ENCODE peak calls at places on chromosomes 1 and 21, in eight cellular contexts. One of them, this sample, is unnamed.

GRCh38 chr1:18240906-18241305 is 133.3 kb downstream of the IGSF21 start:
- DNase-seq in esophagus muscularis mucosa: no peak
- DNase-seq in ACHN: no peak
- DNase-seq in stimulated activated CD4-positive, alpha-beta T cell treated with anti-CD3 and anti-CD28 coated beads, Interleukin-4, amount 100 ng/mL, for 24 hours: no peak
- DNase-seq in caudate nucleus: no peak
- DNase-seq in heart left ventricle: no peak
- DNase-seq in SW480: no peak
- DNase-seq in stimulated activated CD8-positive, alpha-beta memory T cell treated with anti-CD3 and anti-CD28 coated beads, Interleukin-4, amount 100 ng/mL, for 1 hour: no peak
- DNase-seq in this sample: no peak

GRCh38 chr21:42646836-42647235 is 6.6 kb upstream of the PDE9A start:
- DNase-seq in ACHN: no peak
- DNase-seq in stimulated activated CD8-positive, alpha-beta memory T cell treated with anti-CD3 and anti-CD28 coated beads, Interleukin-4, amount 100 ng/mL, for 1 hour: no peak
- DNase-seq in heart left ventricle: peak; percentile 40
- DNase-seq in esophagus muscularis mucosa: no peak
- DNase-seq in caudate nucleus: no peak
- DNase-seq in stimulated activated CD4-positive, alpha-beta T cell treated with anti-CD3 and anti-CD28 coated beads, Interleukin-4, amount 100 ng/mL, for 24 hours: no peak
- DNase-seq in SW480: no peak
- DNase-seq in this sample: no peak

GRCh38 chr1:88847618-88848017 is 43.7 kb downstream of the GTF2B start:
- DNase-seq in stimulated activated CD4-positive, alpha-beta T cell treated with anti-CD3 and anti-CD28 coated beads, Interleukin-4, amount 100 ng/mL, for 24 hours: no peak
- DNase-seq in ACHN: no peak
- DNase-seq in SW480: no peak
- DNase-seq in caudate nucleus: no peak
- DNase-seq in heart left ventricle: no peak
- DNase-seq in stimulated activated CD8-positive, alpha-beta memory T cell treated with anti-CD3 and anti-CD28 coated beads, Interleukin-4, amount 100 ng/mL, for 1 hour: no peak
- DNase-seq in esophagus muscularis mucosa: no peak
- DNase-seq in this sample: no peak

GRCh38 chr1:41474490-41475271 is 9.8 kb downstream of the EDN2 start:
- DNase-seq in SW480: no peak
- DNase-seq in heart left ventricle: no peak
- DNase-seq in esophagus muscularis mucosa: no peak
- DNase-seq in stimulated activated CD4-positive, alpha-beta T cell treated with anti-CD3 and anti-CD28 coated beads, Interleukin-4, amount 100 ng/mL, for 24 hours: no peak
- DNase-seq in stimulated activated CD8-positive, alpha-beta memory T cell treated with anti-CD3 and anti-CD28 coated beads, Interleukin-4, amount 100 ng/mL, for 1 hour: no peak
- DNase-seq in ACHN: no peak
- DNase-seq in caudate nucleus: peak; percentile 59
- DNase-seq in this sample: no peak

GRCh38 chr1:30259631-30260030 is 463.8 kb downstream of the MATN1 start:
- DNase-seq in caudate nucleus: no peak
- DNase-seq in esophagus muscularis mucosa: no peak
- DNase-seq in SW480: no peak
- DNase-seq in stimulated activated CD4-positive, alpha-beta T cell treated with anti-CD3 and anti-CD28 coated beads, Interleukin-4, amount 100 ng/mL, for 24 hours: no peak
- DNase-seq in ACHN: no peak
- DNase-seq in stimulated activated CD8-positive, alpha-beta memory T cell treated with anti-CD3 and anti-CD28 coated beads, Interleukin-4, amount 100 ng/mL, for 1 hour: no peak
- DNase-seq in heart left ventricle: no peak
- DNase-seq in this sample: no peak

GRCh38 chr1:116288201-116288598 is 84.8 kb upstream of the ATP1A1 start:
- DNase-seq in esophagus muscularis mucosa: peak; percentile 78
- DNase-seq in SW480: no peak
- DNase-seq in caudate nucleus: no peak
- DNase-seq in stimulated activated CD8-positive, alpha-beta memory T cell treated with anti-CD3 and anti-CD28 coated beads, Interleukin-4, amount 100 ng/mL, for 1 hour: no peak
- DNase-seq in stimulated activated CD4-positive, alpha-beta T cell treated with anti-CD3 and anti-CD28 coated beads, Interleukin-4, amount 100 ng/mL, for 24 hours: no peak
- DNase-seq in heart left ventricle: no peak
- DNase-seq in ACHN: no peak
- DNase-seq in this sample: no peak

GRCh38 chr21:44432841-44433790 is 22.2 kb upstream of the LRRC3 start:
- DNase-seq in SW480: no peak
- DNase-seq in stimulated activated CD4-positive, alpha-beta T cell treated with anti-CD3 and anti-CD28 coated beads, Interleukin-4, amount 100 ng/mL, for 24 hours: no peak
- DNase-seq in caudate nucleus: no peak
- DNase-seq in stimulated activated CD8-positive, alpha-beta memory T cell treated with anti-CD3 and anti-CD28 coated beads, Interleukin-4, amount 100 ng/mL, for 1 hour: no peak
- DNase-seq in esophagus muscularis mucosa: no peak
- DNase-seq in ACHN: no peak
- DNase-seq in heart left ventricle: peak; percentile 51
- DNase-seq in this sample: no peak

GRCh38 chr1:45327644-45328515 is 1.2 kb downstream of the HPDL start:
- DNase-seq in caudate nucleus: no peak
- DNase-seq in SW480: peak; percentile 33
- DNase-seq in heart left ventricle: no peak
- DNase-seq in stimulated activated CD8-positive, alpha-beta memory T cell treated with anti-CD3 and anti-CD28 coated beads, Interleukin-4, amount 100 ng/mL, for 1 hour: no peak
- DNase-seq in esophagus muscularis mucosa: no peak
- DNase-seq in ACHN: no peak
- DNase-seq in stimulated activated CD4-positive, alpha-beta T cell treated with anti-CD3 and anti-CD28 coated beads, Interleukin-4, amount 100 ng/mL, for 24 hours: no peak
- DNase-seq in this sample: no peak

GRCh38 chr1:78673120-78673519 is 23.5 kb downstream of the IFI44 start:
- DNase-seq in ACHN: no peak
- DNase-seq in stimulated activated CD8-positive, alpha-beta memory T cell treated with anti-CD3 and anti-CD28 coated beads, Interleukin-4, amount 100 ng/mL, for 1 hour: no peak
- DNase-seq in heart left ventricle: no peak
- DNase-seq in stimulated activated CD4-positive, alpha-beta T cell treated with anti-CD3 and anti-CD28 coated beads, Interleukin-4, amount 100 ng/mL, for 24 hours: no peak
- DNase-seq in SW480: peak; percentile 4
- DNase-seq in esophagus muscularis mucosa: no peak
- DNase-seq in caudate nucleus: no peak
- DNase-seq in this sample: no peak

GRCh38 chr1:3377604-3378279 is 76.7 kb upstream of the ARHGEF16 start:
- DNase-seq in stimulated activated CD8-positive, alpha-beta memory T cell treated with anti-CD3 and anti-CD28 coated beads, Interleukin-4, amount 100 ng/mL, for 1 hour: no peak
- DNase-seq in esophagus muscularis mucosa: no peak
- DNase-seq in heart left ventricle: no peak
- DNase-seq in caudate nucleus: no peak
- DNase-seq in stimulated activated CD4-positive, alpha-beta T cell treated with anti-CD3 and anti-CD28 coated beads, Interleukin-4, amount 100 ng/mL, for 24 hours: no peak
- DNase-seq in SW480: no peak
- DNase-seq in ACHN: no peak
- DNase-seq in this sample: no peak

GRCh38 chr1:157153743-157154142 is 15.5 kb upstream of the ETV3 start:
- DNase-seq in stimulated activated CD4-positive, alpha-beta T cell treated with anti-CD3 and anti-CD28 coated beads, Interleukin-4, amount 100 ng/mL, for 24 hours: no peak
- DNase-seq in stimulated activated CD8-positive, alpha-beta memory T cell treated with anti-CD3 and anti-CD28 coated beads, Interleukin-4, amount 100 ng/mL, for 1 hour: no peak
- DNase-seq in ACHN: no peak
- DNase-seq in caudate nucleus: no peak
- DNase-seq in heart left ventricle: no peak
- DNase-seq in SW480: no peak
- DNase-seq in esophagus muscularis mucosa: no peak
- DNase-seq in this sample: no peak

GRCh38 chr21:41564871-41565281 is 56.9 kb upstream of the TMPRSS2 start:
- DNase-seq in caudate nucleus: no peak
- DNase-seq in stimulated activated CD8-positive, alpha-beta memory T cell treated with anti-CD3 and anti-CD28 coated beads, Interleukin-4, amount 100 ng/mL, for 1 hour: no peak
- DNase-seq in ACHN: no peak
- DNase-seq in stimulated activated CD4-positive, alpha-beta T cell treated with anti-CD3 and anti-CD28 coated beads, Interleukin-4, amount 100 ng/mL, for 24 hours: no peak
- DNase-seq in esophagus muscularis mucosa: no peak
- DNase-seq in heart left ventricle: no peak
- DNase-seq in SW480: no peak
- DNase-seq in this sample: peak; percentile 10

GRCh38 chr1:60559371-60559770 is 485.8 kb upstream of the C1orf87 start:
- DNase-seq in SW480: no peak
- DNase-seq in stimulated activated CD4-positive, alpha-beta T cell treated with anti-CD3 and anti-CD28 coated beads, Interleukin-4, amount 100 ng/mL, for 24 hours: no peak
- DNase-seq in ACHN: no peak
- DNase-seq in esophagus muscularis mucosa: no peak
- DNase-seq in stimulated activated CD8-positive, alpha-beta memory T cell treated with anti-CD3 and anti-CD28 coated beads, Interleukin-4, amount 100 ng/mL, for 1 hour: no peak
- DNase-seq in heart left ventricle: no peak
- DNase-seq in caudate nucleus: no peak
- DNase-seq in this sample: no peak

GRCh38 chr1:91754348-91754747 is 131.6 kb downstream of the TGFBR3 start:
- DNase-seq in ACHN: no peak
- DNase-seq in stimulated activated CD8-positive, alpha-beta memory T cell treated with anti-CD3 and anti-CD28 coated beads, Interleukin-4, amount 100 ng/mL, for 1 hour: no peak
- DNase-seq in caudate nucleus: peak; percentile 16
- DNase-seq in esophagus muscularis mucosa: no peak
- DNase-seq in stimulated activated CD4-positive, alpha-beta T cell treated with anti-CD3 and anti-CD28 coated beads, Interleukin-4, amount 100 ng/mL, for 24 hours: peak; percentile 73
- DNase-seq in SW480: no peak
- DNase-seq in heart left ventricle: no peak
- DNase-seq in this sample: peak; percentile 46

GRCh38 chr1:49111931-49112330 is 335.2 kb upstream of the BEND5 start:
- DNase-seq in stimulated activated CD4-positive, alpha-beta T cell treated with anti-CD3 and anti-CD28 coated beads, Interleukin-4, amount 100 ng/mL, for 24 hours: no peak
- DNase-seq in esophagus muscularis mucosa: no peak
- DNase-seq in stimulated activated CD8-positive, alpha-beta memory T cell treated with anti-CD3 and anti-CD28 coated beads, Interleukin-4, amount 100 ng/mL, for 1 hour: no peak
- DNase-seq in ACHN: no peak
- DNase-seq in SW480: no peak
- DNase-seq in caudate nucleus: no peak
- DNase-seq in heart left ventricle: no peak
- DNase-seq in this sample: no peak

GRCh38 chr1:3858231-3858981 is 1.1 kb downstream of the DFFB start:
- DNase-seq in SW480: peak; percentile 36
- DNase-seq in stimulated activated CD8-positive, alpha-beta memory T cell treated with anti-CD3 and anti-CD28 coated beads, Interleukin-4, amount 100 ng/mL, for 1 hour: no peak
- DNase-seq in stimulated activated CD4-positive, alpha-beta T cell treated with anti-CD3 and anti-CD28 coated beads, Interleukin-4, amount 100 ng/mL, for 24 hours: no peak
- DNase-seq in caudate nucleus: peak; percentile 42
- DNase-seq in esophagus muscularis mucosa: no peak
- DNase-seq in heart left ventricle: no peak
- DNase-seq in ACHN: peak; percentile 8
- DNase-seq in this sample: peak; percentile 17

GRCh38 chr1:6805004-6805416 is 19.8 kb downstream of the CAMTA1 start:
- DNase-seq in esophagus muscularis mucosa: no peak
- DNase-seq in ACHN: no peak
- DNase-seq in stimulated activated CD8-positive, alpha-beta memory T cell treated with anti-CD3 and anti-CD28 coated beads, Interleukin-4, amount 100 ng/mL, for 1 hour: no peak
- DNase-seq in heart left ventricle: no peak
- DNase-seq in SW480: peak; percentile 14
- DNase-seq in caudate nucleus: no peak
- DNase-seq in stimulated activated CD4-positive, alpha-beta T cell treated with anti-CD3 and anti-CD28 coated beads, Interleukin-4, amount 100 ng/mL, for 24 hours: no peak
- DNase-seq in this sample: no peak

GRCh38 chr1:15384301-15384901 is 25.3 kb upstream of the EFHD2 start:
- DNase-seq in stimulated activated CD4-positive, alpha-beta T cell treated with anti-CD3 and anti-CD28 coated beads, Interleukin-4, amount 100 ng/mL, for 24 hours: no peak
- DNase-seq in SW480: peak; percentile 66
- DNase-seq in heart left ventricle: no peak
- DNase-seq in stimulated activated CD8-positive, alpha-beta memory T cell treated with anti-CD3 and anti-CD28 coated beads, Interleukin-4, amount 100 ng/mL, for 1 hour: no peak
- DNase-seq in ACHN: no peak
- DNase-seq in caudate nucleus: peak; percentile 40
- DNase-seq in esophagus muscularis mucosa: no peak
- DNase-seq in this sample: no peak

GRCh38 chr1:39657402-39657801 is 14.5 kb downstream of the NT5C1A start:
- DNase-seq in esophagus muscularis mucosa: no peak
- DNase-seq in caudate nucleus: no peak
- DNase-seq in stimulated activated CD8-positive, alpha-beta memory T cell treated with anti-CD3 and anti-CD28 coated beads, Interleukin-4, amount 100 ng/mL, for 1 hour: no peak
- DNase-seq in heart left ventricle: no peak
- DNase-seq in SW480: no peak
- DNase-seq in stimulated activated CD4-positive, alpha-beta T cell treated with anti-CD3 and anti-CD28 coated beads, Interleukin-4, amount 100 ng/mL, for 24 hours: no peak
- DNase-seq in ACHN: peak; percentile 23
- DNase-seq in this sample: no peak

GRCh38 chr21:28126521-28127317 is 866.0 kb downstream of the LTN1 start:
- DNase-seq in SW480: no peak
- DNase-seq in stimulated activated CD4-positive, alpha-beta T cell treated with anti-CD3 and anti-CD28 coated beads, Interleukin-4, amount 100 ng/mL, for 24 hours: no peak
- DNase-seq in caudate nucleus: no peak
- DNase-seq in esophagus muscularis mucosa: no peak
- DNase-seq in heart left ventricle: no peak
- DNase-seq in stimulated activated CD8-positive, alpha-beta memory T cell treated with anti-CD3 and anti-CD28 coated beads, Interleukin-4, amount 100 ng/mL, for 1 hour: no peak
- DNase-seq in ACHN: no peak
- DNase-seq in this sample: no peak

GRCh38 chr1:54516249-54516920 is 31.6 kb upstream of the ACOT11 start:
- DNase-seq in stimulated activated CD8-positive, alpha-beta memory T cell treated with anti-CD3 and anti-CD28 coated beads, Interleukin-4, amount 100 ng/mL, for 1 hour: no peak
- DNase-seq in ACHN: no peak
- DNase-seq in stimulated activated CD4-positive, alpha-beta T cell treated with anti-CD3 and anti-CD28 coated beads, Interleukin-4, amount 100 ng/mL, for 24 hours: no peak
- DNase-seq in esophagus muscularis mucosa: no peak
- DNase-seq in heart left ventricle: no peak
- DNase-seq in SW480: peak; percentile 44
- DNase-seq in caudate nucleus: no peak
- DNase-seq in this sample: no peak

GRCh38 chr21:32708069-32708468 is 19.7 kb downstream of the SYNJ1 start:
- DNase-seq in esophagus muscularis mucosa: no peak
- DNase-seq in SW480: no peak
- DNase-seq in stimulated activated CD8-positive, alpha-beta memory T cell treated with anti-CD3 and anti-CD28 coated beads, Interleukin-4, amount 100 ng/mL, for 1 hour: no peak
- DNase-seq in ACHN: no peak
- DNase-seq in heart left ventricle: no peak
- DNase-seq in caudate nucleus: no peak
- DNase-seq in stimulated activated CD4-positive, alpha-beta T cell treated with anti-CD3 and anti-CD28 coated beads, Interleukin-4, amount 100 ng/mL, for 24 hours: no peak
- DNase-seq in this sample: no peak

GRCh38 chr1:115671176-115672062 is 29.6 kb downstream of the VANGL1 start:
- DNase-seq in heart left ventricle: no peak
- DNase-seq in SW480: peak; percentile 75
- DNase-seq in stimulated activated CD4-positive, alpha-beta T cell treated with anti-CD3 and anti-CD28 coated beads, Interleukin-4, amount 100 ng/mL, for 24 hours: no peak
- DNase-seq in caudate nucleus: no peak
- DNase-seq in esophagus muscularis mucosa: no peak
- DNase-seq in ACHN: no peak
- DNase-seq in stimulated activated CD8-positive, alpha-beta memory T cell treated with anti-CD3 and anti-CD28 coated beads, Interleukin-4, amount 100 ng/mL, for 1 hour: no peak
- DNase-seq in this sample: no peak

GRCh38 chr21:38284221-38284620 is 27.4 kb downstream of the KCNJ15 start:
- DNase-seq in caudate nucleus: no peak
- DNase-seq in stimulated activated CD4-positive, alpha-beta T cell treated with anti-CD3 and anti-CD28 coated beads, Interleukin-4, amount 100 ng/mL, for 24 hours: no peak
- DNase-seq in heart left ventricle: no peak
- DNase-seq in ACHN: no peak
- DNase-seq in SW480: no peak
- DNase-seq in stimulated activated CD8-positive, alpha-beta memory T cell treated with anti-CD3 and anti-CD28 coated beads, Interleukin-4, amount 100 ng/mL, for 1 hour: no peak
- DNase-seq in esophagus muscularis mucosa: no peak
- DNase-seq in this sample: no peak

GRCh38 chr1:149844096-149844495 is 55.3 kb upstream of the BOLA1 start:
- DNase-seq in ACHN: peak; percentile 69
- DNase-seq in stimulated activated CD4-positive, alpha-beta T cell treated with anti-CD3 and anti-CD28 coated beads, Interleukin-4, amount 100 ng/mL, for 24 hours: peak; percentile 42
- DNase-seq in esophagus muscularis mucosa: no peak
- DNase-seq in heart left ventricle: no peak
- DNase-seq in caudate nucleus: no peak
- DNase-seq in stimulated activated CD8-positive, alpha-beta memory T cell treated with anti-CD3 and anti-CD28 coated beads, Interleukin-4, amount 100 ng/mL, for 1 hour: no peak
- DNase-seq in SW480: peak; percentile 47
- DNase-seq in this sample: no peak

GRCh38 chr1:204640578-204640977 is 45.0 kb downstream of the LRRN2 start:
- DNase-seq in stimulated activated CD4-positive, alpha-beta T cell treated with anti-CD3 and anti-CD28 coated beads, Interleukin-4, amount 100 ng/mL, for 24 hours: no peak
- DNase-seq in SW480: no peak
- DNase-seq in esophagus muscularis mucosa: no peak
- DNase-seq in stimulated activated CD8-positive, alpha-beta memory T cell treated with anti-CD3 and anti-CD28 coated beads, Interleukin-4, amount 100 ng/mL, for 1 hour: no peak
- DNase-seq in ACHN: no peak
- DNase-seq in caudate nucleus: no peak
- DNase-seq in heart left ventricle: no peak
- DNase-seq in this sample: no peak

GRCh38 chr1:54095543-54096286 is 42.3 kb downstream of the TCEANC2 start:
- DNase-seq in esophagus muscularis mucosa: no peak
- DNase-seq in stimulated activated CD4-positive, alpha-beta T cell treated with anti-CD3 and anti-CD28 coated beads, Interleukin-4, amount 100 ng/mL, for 24 hours: no peak
- DNase-seq in ACHN: no peak
- DNase-seq in heart left ventricle: no peak
- DNase-seq in SW480: no peak
- DNase-seq in caudate nucleus: no peak
- DNase-seq in stimulated activated CD8-positive, alpha-beta memory T cell treated with anti-CD3 and anti-CD28 coated beads, Interleukin-4, amount 100 ng/mL, for 1 hour: no peak
- DNase-seq in this sample: no peak

This sample was measured in activated naive CD8-positive, alpha-beta T cell treated with anti-CD3 and anti-CD28 coated beads, Interleukin-2, amount 50 U/mL, for 24 hours.